ENCODE peak calls at places on chromosome 6, in four cellular contexts. One of them, this sample, is unnamed.
A peak's percentile ranks its signal among the peaks of the same experiment; 100 is the strongest.

GRCh38 chr6:43491750-43492661 is 14.6 kb downstream of the TJAP1 start:
- DNase-seq in GM12892: no peak
- DNase-seq in endothelial cell of umbilical vein: peak; percentile 50
- DNase-seq in stomach: peak; percentile 76
- DNase-seq in this sample: peak; percentile 72

GRCh38 chr6:109526905-109527628 is 44.0 kb upstream of the ZBTB24 start:
- DNase-seq in stomach: peak; percentile 33
- DNase-seq in GM12892: no peak
- DNase-seq in endothelial cell of umbilical vein: peak; percentile 67
- DNase-seq in this sample: peak; percentile 50

GRCh38 chr6:26354162-26354561 is 10.8 kb upstream of the BTN3A2 start:
- DNase-seq in GM12892: no peak
- DNase-seq in endothelial cell of umbilical vein: peak; percentile 26
- DNase-seq in stomach: no peak
- DNase-seq in this sample: no peak

GRCh38 chr6:84329077-84329476 is 101.6 kb upstream of the CEP162 start:
- DNase-seq in endothelial cell of umbilical vein: no peak
- DNase-seq in GM12892: no peak
- DNase-seq in stomach: no peak
- DNase-seq in this sample: no peak

GRCh38 chr6:44775121-44775520 is 387.6 kb downstream of the CDC5L start:
- DNase-seq in GM12892: no peak
- DNase-seq in stomach: no peak
- DNase-seq in endothelial cell of umbilical vein: no peak
- DNase-seq in this sample: no peak

GRCh38 chr6:168418631-168419250 is 22.2 kb upstream of the SMOC2 start:
- DNase-seq in endothelial cell of umbilical vein: no peak
- DNase-seq in GM12892: no peak
- DNase-seq in stomach: no peak
- DNase-seq in this sample: peak; percentile 29

GRCh38 chr6:156828280-156828703 is 51.1 kb downstream of the ARID1B start:
- DNase-seq in GM12892: no peak
- DNase-seq in stomach: no peak
- DNase-seq in endothelial cell of umbilical vein: no peak
- DNase-seq in this sample: no peak

GRCh38 chr6:157163434-157164159 is 159.7 kb downstream of the TMEM242 start:
- DNase-seq in GM12892: no peak
- DNase-seq in endothelial cell of umbilical vein: no peak
- DNase-seq in stomach: no peak
- DNase-seq in this sample: no peak

GRCh38 chr6:125746731-125747588 is 2.5 kb upstream of the HEY2 start:
- DNase-seq in stomach: peak; percentile 60
- DNase-seq in endothelial cell of umbilical vein: peak; percentile 47
- DNase-seq in GM12892: no peak
- DNase-seq in this sample: peak; percentile 71

GRCh38 chr6:160299559-160299958 is 40.9 kb upstream of the SLC22A2 start:
- DNase-seq in endothelial cell of umbilical vein: no peak
- DNase-seq in stomach: no peak
- DNase-seq in GM12892: no peak
- DNase-seq in this sample: no peak

GRCh38 chr6:42659806-42660205 is 62.6 kb downstream of the PRPH2 start:
- DNase-seq in GM12892: no peak
- DNase-seq in endothelial cell of umbilical vein: no peak
- DNase-seq in stomach: no peak
- DNase-seq in this sample: no peak

GRCh38 chr6:163446529-163446928 is 32.0 kb downstream of the QKI start:
- DNase-seq in endothelial cell of umbilical vein: no peak
- DNase-seq in GM12892: no peak
- DNase-seq in stomach: no peak
- DNase-seq in this sample: no peak

GRCh38 chr6:38052035-38052434 is 232.5 kb downstream of the ZFAND3 start:
- DNase-seq in stomach: no peak
- DNase-seq in endothelial cell of umbilical vein: no peak
- DNase-seq in GM12892: no peak
- DNase-seq in this sample: no peak

GRCh38 chr6:143514996-143515760 is 3.7 kb upstream of the FUCA2 start:
- DNase-seq in GM12892: no peak
- DNase-seq in endothelial cell of umbilical vein: no peak
- DNase-seq in stomach: peak; percentile 73
- DNase-seq in this sample: peak; percentile 51

GRCh38 chr6:13425971-13426931 is 61.1 kb downstream of the GFOD1 start:
- DNase-seq in endothelial cell of umbilical vein: no peak
- DNase-seq in stomach: no peak
- DNase-seq in GM12892: no peak
- DNase-seq in this sample: peak; percentile 31

GRCh38 chr6:129498950-129499870 is 210.8 kb downstream of the ARHGAP18 start:
- DNase-seq in endothelial cell of umbilical vein: peak; percentile 73
- DNase-seq in GM12892: no peak
- DNase-seq in stomach: no peak
- DNase-seq in this sample: no peak

GRCh38 chr6:168047841-168048723 is 30.9 kb downstream of the FRMD1 start:
- DNase-seq in GM12892: no peak
- DNase-seq in stomach: no peak
- DNase-seq in endothelial cell of umbilical vein: no peak
- DNase-seq in this sample: peak; percentile 75

GRCh38 chr6:27940766-27941165 is 16.3 kb upstream of the OR2B6 start:
- DNase-seq in GM12892: no peak
- DNase-seq in stomach: no peak
- DNase-seq in endothelial cell of umbilical vein: no peak
- DNase-seq in this sample: no peak

GRCh38 chr6:35498407-35499045 is 1.6 kb upstream of the TEAD3 start:
- DNase-seq in GM12892: no peak
- DNase-seq in stomach: no peak
- DNase-seq in endothelial cell of umbilical vein: no peak
- DNase-seq in this sample: no peak

GRCh38 chr6:38959138-38959537 is 89.4 kb upstream of the GLP1R start:
- DNase-seq in GM12892: no peak
- DNase-seq in endothelial cell of umbilical vein: no peak
- DNase-seq in stomach: no peak
- DNase-seq in this sample: no peak

GRCh38 chr6:31403283-31403989 is at the start of gene MICA:
- DNase-seq in endothelial cell of umbilical vein: peak; percentile 90
- DNase-seq in GM12892: peak; percentile 91
- DNase-seq in stomach: peak; percentile 93
- DNase-seq in this sample: peak; percentile 93

GRCh38 chr6:147128056-147128455 is 76.2 kb upstream of the STXBP5 start:
- DNase-seq in GM12892: no peak
- DNase-seq in stomach: no peak
- DNase-seq in endothelial cell of umbilical vein: no peak
- DNase-seq in this sample: no peak

GRCh38 chr6:147126618-147127022 is 77.6 kb upstream of the STXBP5 start:
- DNase-seq in stomach: no peak
- DNase-seq in GM12892: no peak
- DNase-seq in endothelial cell of umbilical vein: no peak
- DNase-seq in this sample: no peak

GRCh38 chr6:147122823-147123222 is 81.4 kb upstream of the STXBP5 start:
- DNase-seq in GM12892: no peak
- DNase-seq in endothelial cell of umbilical vein: no peak
- DNase-seq in stomach: no peak
- DNase-seq in this sample: no peak

GRCh38 chr6:147131728-147132127 is 72.5 kb upstream of the STXBP5 start:
- DNase-seq in GM12892: no peak
- DNase-seq in endothelial cell of umbilical vein: no peak
- DNase-seq in stomach: no peak
- DNase-seq in this sample: no peak

GRCh38 chr6:147127587-147127986 is 76.6 kb upstream of the STXBP5 start:
- DNase-seq in stomach: no peak
- DNase-seq in GM12892: no peak
- DNase-seq in endothelial cell of umbilical vein: no peak
- DNase-seq in this sample: no peak
- TF ChIP-seq POLR2AphosphoS5 in stomach: no peak
- TF ChIP-seq POLR2AphosphoS5 in GM12892: no peak
- TF ChIP-seq POLR2AphosphoS5 in endothelial cell of umbilical vein: no peak
- TF ChIP-seq POLR2AphosphoS5 in this sample: no peak

GRCh38 chr6:90146024-90146423 is 150.6 kb downstream of the BACH2 start:
- DNase-seq in endothelial cell of umbilical vein: no peak
- DNase-seq in stomach: no peak
- DNase-seq in GM12892: no peak
- DNase-seq in this sample: no peak

GRCh38 chr6:90149280-90149679 is 147.4 kb downstream of the BACH2 start:
- DNase-seq in endothelial cell of umbilical vein: no peak
- DNase-seq in GM12892: no peak
- DNase-seq in stomach: no peak
- DNase-seq in this sample: no peak

GRCh38 chr6:90148867-90149266 is 147.8 kb downstream of the BACH2 start:
- DNase-seq in stomach: no peak
- DNase-seq in endothelial cell of umbilical vein: no peak
- DNase-seq in GM12892: no peak
- DNase-seq in this sample: no peak

GRCh38 chr6:90144928-90145520 is 151.6 kb downstream of the BACH2 start:
- DNase-seq in GM12892: no peak
- DNase-seq in endothelial cell of umbilical vein: no peak
- DNase-seq in stomach: no peak
- DNase-seq in this sample: no peak

DNA sequence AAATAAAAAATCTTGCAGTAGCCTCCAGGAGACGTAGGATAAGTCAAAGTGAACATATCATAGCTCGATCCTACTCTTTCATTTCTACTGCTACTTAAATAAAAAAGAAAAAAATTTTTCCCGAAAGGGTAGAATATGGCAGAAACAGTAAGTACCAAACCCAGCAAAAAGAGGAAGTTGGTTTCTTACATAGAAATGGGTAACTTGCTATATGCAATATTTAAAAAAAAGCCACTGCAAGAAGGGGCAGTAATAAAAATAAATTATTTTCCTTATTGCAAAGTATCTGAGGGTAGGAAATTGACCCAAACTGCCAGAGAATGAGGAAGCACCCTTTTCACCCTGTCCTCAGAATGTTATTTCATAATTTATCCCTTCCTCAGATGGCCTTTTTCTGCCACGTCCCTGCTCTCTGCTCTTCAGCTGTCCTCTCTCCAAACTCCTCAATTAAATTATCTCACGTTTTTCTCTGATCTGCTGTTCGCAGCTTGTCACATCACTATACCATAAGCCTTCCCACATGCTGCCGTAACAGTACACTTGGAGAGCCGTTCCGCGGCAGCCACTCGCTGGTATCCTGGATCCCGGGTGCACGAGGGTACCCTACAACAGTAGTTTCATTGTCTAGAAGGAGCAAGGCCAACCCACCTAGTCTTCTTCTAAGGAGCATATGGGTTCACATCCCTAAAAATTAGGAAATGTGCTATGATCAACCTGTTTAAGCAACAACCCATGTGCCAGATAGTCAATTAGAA is 149.6 kb downstream of the BACH2 start:
- DNase-seq in GM12892: no peak
- DNase-seq in stomach: no peak
- DNase-seq in endothelial cell of umbilical vein: no peak
- DNase-seq in this sample: no peak
- TF ChIP-seq POLR2AphosphoS5 in GM12892: no peak
- TF ChIP-seq POLR2AphosphoS5 in stomach: no peak
- TF ChIP-seq POLR2AphosphoS5 in endothelial cell of umbilical vein: no peak
- TF ChIP-seq POLR2AphosphoS5 in this sample: no peak

GRCh38 chr6:119156742-119157494 is 78.5 kb upstream of the FAM184A start:
- DNase-seq in endothelial cell of umbilical vein: no peak
- DNase-seq in GM12892: no peak
- DNase-seq in stomach: no peak
- DNase-seq in this sample: no peak
- TF ChIP-seq POLR2AphosphoS5 in endothelial cell of umbilical vein: no peak
- TF ChIP-seq POLR2AphosphoS5 in GM12892: no peak
- TF ChIP-seq POLR2AphosphoS5 in stomach: no peak
- TF ChIP-seq POLR2AphosphoS5 in this sample: no peak

DNA sequence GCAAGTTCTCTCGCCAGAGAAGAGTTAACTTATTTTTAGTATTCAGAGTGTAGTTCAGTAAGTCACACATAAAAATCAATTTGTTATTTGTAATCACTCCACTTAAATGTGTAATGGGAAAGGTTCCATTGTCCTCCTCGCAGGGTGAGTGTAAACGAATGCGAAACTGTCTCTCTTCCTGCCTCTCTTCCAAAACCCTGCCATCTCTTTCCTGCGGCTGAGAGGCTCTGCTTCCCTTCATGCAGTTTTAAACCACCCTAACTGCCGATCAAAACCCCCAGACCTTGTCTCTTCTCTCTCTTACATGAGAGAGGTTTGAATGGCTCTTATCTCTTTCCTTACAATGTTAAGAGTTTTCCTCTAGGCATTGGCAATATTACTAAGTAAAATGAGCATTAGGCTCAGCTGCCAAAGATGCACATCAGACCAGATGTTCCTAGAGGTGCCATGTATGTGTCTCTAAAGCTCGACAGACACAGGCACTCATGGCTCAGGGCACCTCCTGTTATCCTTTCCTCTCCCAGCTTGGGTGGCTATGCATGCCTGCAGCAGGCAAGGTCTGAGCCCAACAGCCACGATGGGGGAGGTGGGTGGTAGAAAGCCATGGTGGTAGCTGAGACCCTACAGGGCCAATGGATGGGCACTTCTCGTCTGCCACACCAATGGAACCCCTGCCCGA is 91.2 kb downstream of the JARID2 start:
- DNase-seq in endothelial cell of umbilical vein: no peak
- DNase-seq in GM12892: no peak
- DNase-seq in stomach: no peak
- DNase-seq in this sample: no peak
- TF ChIP-seq POLR2AphosphoS5 in endothelial cell of umbilical vein: no peak
- TF ChIP-seq POLR2AphosphoS5 in GM12892: no peak
- TF ChIP-seq POLR2AphosphoS5 in stomach: no peak
- TF ChIP-seq POLR2AphosphoS5 in this sample: no peak

DNA sequence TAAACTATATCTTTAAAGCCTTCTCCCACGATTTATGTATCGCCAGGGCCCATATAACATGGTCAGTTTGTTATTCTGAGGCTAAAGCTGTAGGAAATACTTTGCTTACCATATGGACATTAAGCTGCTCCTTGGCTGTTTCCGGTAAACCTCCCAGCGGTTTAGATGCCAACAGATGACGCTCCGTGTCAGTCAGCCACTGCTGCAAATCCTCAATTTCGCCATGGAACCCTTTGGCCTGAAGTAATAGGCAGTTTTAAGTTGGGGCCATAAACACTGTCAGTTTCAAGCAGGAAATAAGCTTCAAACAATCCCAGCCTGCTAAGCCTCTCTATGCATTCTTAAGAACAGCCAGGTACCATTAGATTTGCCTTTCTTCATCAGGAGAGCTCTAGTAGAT is 145.4 kb downstream of the DST start:
- DNase-seq in endothelial cell of umbilical vein: no peak
- DNase-seq in GM12892: no peak
- DNase-seq in stomach: no peak
- DNase-seq in this sample: no peak
- TF ChIP-seq POLR2AphosphoS5 in endothelial cell of umbilical vein: no peak
- TF ChIP-seq POLR2AphosphoS5 in GM12892: no peak
- TF ChIP-seq POLR2AphosphoS5 in stomach: no peak
- TF ChIP-seq POLR2AphosphoS5 in this sample: no peak

This sample was measured in upper lobe of left lung.